ENCODE peak calls at places on chromosomes 12 and 14, in seven cellular contexts. R is GM12865, W is left lung, I is OCI-LY7, O is brain microvascular endothelial cell, A is PC-3, D is nephron progenitor cell. K is an unnamed sample.

GRCh38 chr14:97251423-97252155 is 454.4 kb downstream of the VRK1 start:
- DNase-seq in D (no peak), R (peak; percentile 72), I (no peak), A (peak; percentile 39), O (no peak), W (no peak), K (no peak)

GRCh38 chr14:99562848-99563748 is 40.9 kb downstream of the CCDC85C start:
- DNase-seq in D (peak; percentile 92), A (peak; percentile 87), R (no peak), W (peak; percentile 91), O (peak; percentile 48), I (no peak), K (peak; percentile 33)

GRCh38 chr12:66210840-66211239 is 21.8 kb downstream of the IRAK3 start:
- DNase-seq in W (no peak), A (no peak), I (no peak), D (no peak), R (no peak), O (no peak), K (no peak)

GRCh38 chr12:57110189-57111045 is 745 bp downstream of the STAT6 start:
- DNase-seq in A (peak; percentile 32), R (peak; percentile 89), W (peak; percentile 93), O (no peak), D (peak; percentile 83), I (peak; percentile 79), K (peak; percentile 48)

GRCh38 chr14:101775756-101776292 is 14.3 kb downstream of the PPP2R5C start:
- DNase-seq in D (no peak), W (no peak), O (no peak), R (no peak), I (peak; percentile 76), A (no peak), K (no peak)

GRCh38 chr14:65206448-65207096 is 104.3 kb upstream of the MAX start:
- DNase-seq in D (no peak), I (peak; percentile 88), A (peak; percentile 78), W (no peak), R (peak; percentile 91), O (peak; percentile 35), K (peak; percentile 26)

GRCh38 chr14:103382375-103382774 is 2.8 kb upstream of the MARK3 start:
- DNase-seq in I (no peak), D (no peak), R (no peak), O (peak; percentile 39), W (no peak), A (no peak), K (peak; percentile 55)

GRCh38 chr14:85688024-85688423 is 158.1 kb downstream of the FLRT2 start:
- DNase-seq in A (no peak), O (no peak), I (no peak), R (no peak), W (no peak), D (no peak), K (no peak)

GRCh38 chr14:24310666-24311604 is at the start of gene LTB4R:
- DNase-seq in O (peak; percentile 36), R (peak; percentile 87), A (no peak), W (peak; percentile 94), D (no peak), I (peak; percentile 70), K (no peak)

GRCh38 chr12:93135286-93136239 is 206.5 kb upstream of the EEA1 start:
- DNase-seq in W (no peak), D (no peak), I (no peak), O (no peak), A (peak; percentile 90), R (peak; percentile 70), K (no peak)

GRCh38 chr12:49703647-49704137 is 3.5 kb downstream of the FMNL3 start:
- DNase-seq in O (peak; percentile 89), R (peak; percentile 87), D (no peak), A (no peak), I (peak; percentile 36), W (no peak), K (no peak)

GRCh38 chr12:849192-849527 is 96.8 kb downstream of the WNK1 start:
- DNase-seq in R (no peak), W (no peak), A (no peak), D (no peak), I (no peak), O (no peak), K (no peak)

GRCh38 chr14:105414456-105415371 is 4.9 kb upstream of the MTA1 start:
- DNase-seq in I (no peak), O (peak; percentile 56), R (peak; percentile 64), W (peak; percentile 89), A (peak; percentile 31), D (peak; percentile 75), K (peak; percentile 65)

GRCh38 chr14:54715811-54716210 is 148.9 kb downstream of the SAMD4A start:
- DNase-seq in W (no peak), D (no peak), O (no peak), R (no peak), A (no peak), I (no peak), K (no peak)

GRCh38 chr12:90090929-90091651 is 382.5 kb upstream of the ATP2B1 start:
- DNase-seq in D (no peak), A (peak; percentile 98), W (no peak), R (no peak), I (no peak), O (peak; percentile 92), K (peak; percentile 85)

GRCh38 chr14:88184956-88185355 is 138.1 kb downstream of the KCNK10 start:
- DNase-seq in R (no peak), I (no peak), O (no peak), D (no peak), W (no peak), A (no peak), K (no peak)

GRCh38 chr12:80936353-80936641 is 1.4 kb downstream of the LIN7A start:
- DNase-seq in R (no peak), W (no peak), O (no peak), D (peak; percentile 52), I (no peak), A (no peak), K (no peak)

GRCh38 chr14:88695873-88696272 is 96.9 kb downstream of the EML5 start:
- DNase-seq in D (no peak), I (no peak), R (no peak), A (peak; percentile 23), O (no peak), W (no peak), K (peak; percentile 4)

GRCh38 chr12:114412825-114413749 is 7.1 kb upstream of the TBX5 start:
- DNase-seq in D (no peak), R (no peak), A (no peak), I (no peak), O (no peak), W (no peak), K (no peak)

GRCh38 chr14:86604546-86604945 is 1074.6 kb downstream of the FLRT2 start:
- DNase-seq in I (no peak), R (no peak), O (no peak), W (no peak), D (no peak), A (no peak), K (no peak)

GRCh38 chr12:69514111-69514510 is 43.9 kb downstream of the FRS2 start:
- DNase-seq in R (no peak), O (no peak), I (no peak), D (no peak), W (no peak), A (no peak), K (no peak)

GRCh38 chr12:110543252-110543959 is 39.7 kb downstream of the PPTC7 start:
- DNase-seq in D (no peak), I (no peak), O (peak; percentile 81), R (peak; percentile 74), A (peak; percentile 7), W (no peak), K (peak; percentile 72)

GRCh38 chr12:9808531-9808930 is 18.8 kb upstream of the KLRF1 start:
- DNase-seq in I (no peak), D (no peak), W (no peak), R (no peak), A (no peak), O (no peak), K (no peak)

GRCh38 chr12:11075642-11076041 is 13.5 kb upstream of the TAS2R46 start:
- DNase-seq in A (no peak), D (no peak), R (no peak), O (no peak), W (no peak), I (no peak), K (no peak)

GRCh38 chr12:42759622-42760273 is 170.2 kb upstream of the PRICKLE1 start:
- DNase-seq in I (no peak), O (no peak), W (no peak), A (peak; percentile 52), R (no peak), D (no peak), K (no peak)

GRCh38 chr12:52455818-52456217 is 3.9 kb upstream of the KRT6B start:
- DNase-seq in A (no peak), R (no peak), O (no peak), W (no peak), D (no peak), I (no peak), K (no peak)

DNA sequence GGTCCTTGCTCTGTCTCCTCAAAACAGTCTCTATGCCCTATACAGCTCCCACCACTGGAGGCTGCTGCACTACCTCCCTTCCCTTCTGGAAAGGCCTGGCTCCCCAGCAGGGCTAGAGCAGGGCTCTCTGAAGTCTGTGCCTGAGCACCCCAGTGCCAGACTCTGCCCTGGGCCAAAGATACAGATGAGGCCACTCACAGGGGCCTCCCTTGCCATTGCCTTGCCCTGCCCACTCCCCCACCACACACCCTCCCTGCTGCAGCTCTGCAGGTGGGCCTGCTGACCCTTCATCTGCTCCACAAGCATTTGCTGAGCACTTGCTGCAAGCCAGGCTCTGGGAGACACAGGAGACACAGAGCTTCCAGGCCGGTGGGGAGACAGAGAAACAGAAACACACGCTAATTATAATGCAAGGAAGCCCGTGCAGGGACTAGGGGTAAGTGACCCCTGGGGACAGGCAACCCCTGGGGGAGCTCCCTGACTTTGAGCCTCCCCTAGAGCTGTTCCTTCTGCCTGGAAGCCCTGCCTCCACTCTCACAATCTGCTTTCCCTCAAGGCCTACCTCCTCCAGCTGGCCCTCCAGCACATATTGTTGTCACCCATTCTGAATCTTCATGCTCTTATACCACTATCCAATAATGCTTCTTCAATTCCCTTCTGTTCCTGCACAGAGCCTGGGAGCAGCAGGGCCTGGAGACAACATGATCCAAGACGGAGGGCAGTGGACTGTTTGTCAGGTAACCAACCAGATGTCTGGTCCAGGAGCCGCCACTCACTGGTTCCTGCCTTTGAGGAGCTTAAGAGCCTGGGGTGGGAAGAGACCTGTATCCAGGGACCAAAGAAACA is 32.6 kb upstream of the PNMA1 start:
- DNase-seq in O (no peak), A (no peak), I (peak; percentile 18), W (no peak), D (no peak), R (no peak), K (no peak)
- TF ChIP-seq CTCF in O (peak; percentile 55), A (peak; percentile 11), I (peak; percentile 41), W (no peak), D (no peak), R (peak; percentile 20), K (no peak)

GRCh38 chr12:4829793-4830162 is 79.9 kb upstream of the KCNA1 start:
- DNase-seq in I (peak; percentile 65), D (no peak), W (no peak), A (no peak), R (peak; percentile 11), O (no peak), K (no peak)
- TF ChIP-seq CTCF in I (no peak), D (no peak), W (no peak), A (no peak), R (no peak), O (no peak), K (no peak)

GRCh38 chr14:60488175-60488574 is 2.3 kb upstream of the C14orf39 start:
- DNase-seq in I (no peak), A (peak; percentile 52), D (no peak), W (no peak), R (no peak), O (no peak), K (no peak)
- TF ChIP-seq CTCF in I (peak; percentile 49), A (peak; percentile 77), D (no peak), W (no peak), R (no peak), O (no peak), K (peak; percentile 29)

GRCh38 chr14:92702441-92702918 is 45.9 kb downstream of the LGMN start:
- DNase-seq in I (peak; percentile 26), W (no peak), O (no peak), D (no peak), A (no peak), R (peak; percentile 76), K (no peak)
- TF ChIP-seq CTCF in I (no peak), W (no peak), O (no peak), D (no peak), A (no peak), R (no peak), K (no peak)

K was measured in RWPE1.